ENCODE peak calls at places on chromosomes 12 and 14, in four cellular contexts. One of them, this sample, is unnamed.

GRCh38 chr12:52390739-52391617 is 5.5 kb upstream of the KRT84 start:
- DNase-seq in NCI-H1105: no peak
- DNase-seq in NCI-H1092 treated with DMSO at 0.1 percent for 48 hours: peak; percentile 27
- DNase-seq in CD8-positive, alpha-beta memory T cell: no peak
- DNase-seq in this sample: no peak

GRCh38 chr12:58167622-58168021 is 226.3 kb downstream of the ATP23 start:
- DNase-seq in NCI-H1105: no peak
- DNase-seq in NCI-H1092 treated with DMSO at 0.1 percent for 48 hours: no peak
- DNase-seq in CD8-positive, alpha-beta memory T cell: no peak
- DNase-seq in this sample: no peak

GRCh38 chr12:57726151-57726883 is 12.2 kb downstream of the AGAP2 start:
- DNase-seq in NCI-H1105: peak; percentile 62
- DNase-seq in NCI-H1092 treated with DMSO at 0.1 percent for 48 hours: peak; percentile 45
- DNase-seq in CD8-positive, alpha-beta memory T cell: no peak
- DNase-seq in this sample: peak; percentile 88

GRCh38 chr12:87127272-87127671 is 871.1 kb upstream of the MGAT4C start:
- DNase-seq in NCI-H1105: no peak
- DNase-seq in NCI-H1092 treated with DMSO at 0.1 percent for 48 hours: no peak
- DNase-seq in CD8-positive, alpha-beta memory T cell: no peak
- DNase-seq in this sample: no peak

GRCh38 chr12:109239179-109239578 is 69.9 kb downstream of the FOXN4 start:
- DNase-seq in NCI-H1105: no peak
- DNase-seq in NCI-H1092 treated with DMSO at 0.1 percent for 48 hours: no peak
- DNase-seq in CD8-positive, alpha-beta memory T cell: no peak
- DNase-seq in this sample: no peak

GRCh38 chr12:132029503-132030300 is 80.0 kb downstream of the EP400 start:
- DNase-seq in NCI-H1105: no peak
- DNase-seq in NCI-H1092 treated with DMSO at 0.1 percent for 48 hours: no peak
- DNase-seq in CD8-positive, alpha-beta memory T cell: no peak
- DNase-seq in this sample: no peak

GRCh38 chr14:50312734-50313054 is 570 bp downstream of the DMAC2L start:
- DNase-seq in NCI-H1105: no peak
- DNase-seq in NCI-H1092 treated with DMSO at 0.1 percent for 48 hours: peak; percentile 90
- DNase-seq in CD8-positive, alpha-beta memory T cell: no peak
- DNase-seq in this sample: peak; percentile 54

GRCh38 chr14:51613436-51613835 is 38.3 kb upstream of the FRMD6 start:
- DNase-seq in NCI-H1105: no peak
- DNase-seq in NCI-H1092 treated with DMSO at 0.1 percent for 48 hours: no peak
- DNase-seq in CD8-positive, alpha-beta memory T cell: no peak
- DNase-seq in this sample: no peak

GRCh38 chr14:68544150-68544892 is 248.5 kb downstream of the ZFP36L1 start:
- DNase-seq in NCI-H1105: no peak
- DNase-seq in NCI-H1092 treated with DMSO at 0.1 percent for 48 hours: no peak
- DNase-seq in CD8-positive, alpha-beta memory T cell: no peak
- DNase-seq in this sample: no peak

GRCh38 chr12:65324056-65324455 is 45.6 kb downstream of the MSRB3 start:
- DNase-seq in NCI-H1105: no peak
- DNase-seq in NCI-H1092 treated with DMSO at 0.1 percent for 48 hours: no peak
- DNase-seq in CD8-positive, alpha-beta memory T cell: no peak
- DNase-seq in this sample: no peak

GRCh38 chr12:4505381-4505986 is 33.2 kb upstream of the RAD51AP1 start:
- DNase-seq in NCI-H1105: no peak
- DNase-seq in NCI-H1092 treated with DMSO at 0.1 percent for 48 hours: no peak
- DNase-seq in CD8-positive, alpha-beta memory T cell: no peak
- DNase-seq in this sample: no peak

GRCh38 chr12:49983892-49984291 is 11.1 kb downstream of the AQP6 start:
- DNase-seq in NCI-H1105: peak; percentile 52
- DNase-seq in NCI-H1092 treated with DMSO at 0.1 percent for 48 hours: peak; percentile 73
- DNase-seq in CD8-positive, alpha-beta memory T cell: no peak
- DNase-seq in this sample: no peak

GRCh38 chr12:123998960-123999359 is 25.9 kb downstream of the ZNF664 start:
- DNase-seq in NCI-H1105: no peak
- DNase-seq in NCI-H1092 treated with DMSO at 0.1 percent for 48 hours: no peak
- DNase-seq in CD8-positive, alpha-beta memory T cell: no peak
- DNase-seq in this sample: no peak

GRCh38 chr12:56628671-56629458 is 1.3 kb downstream of the BAZ2A start:
- DNase-seq in NCI-H1105: no peak
- DNase-seq in NCI-H1092 treated with DMSO at 0.1 percent for 48 hours: peak; percentile 20
- DNase-seq in CD8-positive, alpha-beta memory T cell: peak; percentile 51
- DNase-seq in this sample: no peak

GRCh38 chr14:96797943-96798349 is 764 bp downstream of the VRK1 start:
- DNase-seq in NCI-H1105: no peak
- DNase-seq in NCI-H1092 treated with DMSO at 0.1 percent for 48 hours: peak; percentile 23
- DNase-seq in CD8-positive, alpha-beta memory T cell: peak; percentile 13
- DNase-seq in this sample: peak; percentile 13

GRCh38 chr12:116150452-116150851 is 127.0 kb downstream of the MED13L start:
- DNase-seq in NCI-H1105: no peak
- DNase-seq in NCI-H1092 treated with DMSO at 0.1 percent for 48 hours: no peak
- DNase-seq in CD8-positive, alpha-beta memory T cell: no peak
- DNase-seq in this sample: no peak

GRCh38 chr14:78469947-78470346 is 299.8 kb downstream of the NRXN3 start:
- DNase-seq in NCI-H1105: no peak
- DNase-seq in NCI-H1092 treated with DMSO at 0.1 percent for 48 hours: no peak
- DNase-seq in CD8-positive, alpha-beta memory T cell: no peak
- DNase-seq in this sample: no peak

GRCh38 chr14:29687071-29687765 is 240.4 kb downstream of the PRKD1 start:
- DNase-seq in NCI-H1105: no peak
- DNase-seq in NCI-H1092 treated with DMSO at 0.1 percent for 48 hours: no peak
- DNase-seq in CD8-positive, alpha-beta memory T cell: no peak
- DNase-seq in this sample: no peak

GRCh38 chr14:54722791-54723432 is 156.0 kb downstream of the SAMD4A start:
- DNase-seq in NCI-H1105: no peak
- DNase-seq in NCI-H1092 treated with DMSO at 0.1 percent for 48 hours: peak; percentile 16
- DNase-seq in CD8-positive, alpha-beta memory T cell: no peak
- DNase-seq in this sample: no peak

GRCh38 chr14:22518073-22518472 is 71.0 kb downstream of the DAD1 start:
- DNase-seq in NCI-H1105: no peak
- DNase-seq in NCI-H1092 treated with DMSO at 0.1 percent for 48 hours: no peak
- DNase-seq in CD8-positive, alpha-beta memory T cell: no peak
- DNase-seq in this sample: no peak

GRCh38 chr12:56087220-56087619 is 7.3 kb downstream of the ERBB3 start:
- DNase-seq in NCI-H1105: no peak
- DNase-seq in NCI-H1092 treated with DMSO at 0.1 percent for 48 hours: no peak
- DNase-seq in CD8-positive, alpha-beta memory T cell: no peak
- DNase-seq in this sample: no peak

GRCh38 chr12:2688381-2688881 is 106.3 kb upstream of the FKBP4 start:
- DNase-seq in NCI-H1105: no peak
- DNase-seq in NCI-H1092 treated with DMSO at 0.1 percent for 48 hours: no peak
- DNase-seq in CD8-positive, alpha-beta memory T cell: no peak
- DNase-seq in this sample: no peak

GRCh38 chr12:88325076-88325827 is 183.1 kb downstream of the TMTC3 start:
- DNase-seq in NCI-H1105: no peak
- DNase-seq in NCI-H1092 treated with DMSO at 0.1 percent for 48 hours: no peak
- DNase-seq in CD8-positive, alpha-beta memory T cell: no peak
- DNase-seq in this sample: no peak

GRCh38 chr12:28258998-28259397 is 68.7 kb downstream of the CCDC91 start:
- DNase-seq in NCI-H1105: no peak
- DNase-seq in NCI-H1092 treated with DMSO at 0.1 percent for 48 hours: no peak
- DNase-seq in CD8-positive, alpha-beta memory T cell: no peak
- DNase-seq in this sample: no peak

GRCh38 chr14:99744199-99744872 is 48.9 kb upstream of the EML1 start:
- DNase-seq in NCI-H1105: no peak
- DNase-seq in NCI-H1092 treated with DMSO at 0.1 percent for 48 hours: no peak
- DNase-seq in CD8-positive, alpha-beta memory T cell: no peak
- DNase-seq in this sample: no peak

GRCh38 chr14:61406670-61407069 is 85.3 kb downstream of the PRKCH start:
- DNase-seq in NCI-H1105: no peak
- DNase-seq in NCI-H1092 treated with DMSO at 0.1 percent for 48 hours: no peak
- DNase-seq in CD8-positive, alpha-beta memory T cell: no peak
- DNase-seq in this sample: no peak

GRCh38 chr12:74412607-74413230 is 124.9 kb upstream of the ATXN7L3B start:
- DNase-seq in NCI-H1105: peak; percentile 45
- DNase-seq in NCI-H1092 treated with DMSO at 0.1 percent for 48 hours: peak; percentile 2
- DNase-seq in CD8-positive, alpha-beta memory T cell: no peak
- DNase-seq in this sample: peak; percentile 1